ENCODE peak calls at places on chromosomes 6 and 20, in five cellular contexts. P, I, H, O and N are unnamed samples.

GRCh38 chr6:154157082-154157481 is 118.0 kb downstream of the OPRM1 start:
- DNase-seq in P (no peak), I (no peak), H (no peak), O (no peak), N (no peak)

GRCh38 chr6:81204741-81205140 is 547.7 kb downstream of the TENT5A start:
- DNase-seq in P (peak), I (no peak), H (peak), O (no peak), N (no peak)

GRCh38 chr6:20947977-20948376 is 413.7 kb downstream of the CDKAL1 start:
- DNase-seq in P (no peak), I (no peak), H (no peak), O (no peak), N (no peak)

GRCh38 chr6:144675231-144675861 is 390.2 kb downstream of the UTRN start:
- DNase-seq in P (peak), I (no peak), H (peak), O (peak), N (peak)

GRCh38 chr20:46207031-46207549 is 89.0 kb downstream of the CD40 start:
- DNase-seq in P (no peak), I (no peak), H (no peak), O (no peak), N (no peak)

GRCh38 chr20:24465730-24466129 is 3.7 kb upstream of the SYNDIG1 start:
- DNase-seq in P (peak), I (no peak), H (peak), O (peak), N (no peak)

GRCh38 chr20:3340443-3340842 is 67.0 kb downstream of the DNAAF9 start:
- DNase-seq in P (no peak), I (peak), H (peak), O (peak), N (no peak)

GRCh38 chr20:44856847-44857448 is 28.6 kb upstream of the YWHAB start:
- DNase-seq in P (no peak), I (no peak), H (peak), O (no peak), N (no peak)

GRCh38 chr6:13524801-13525508 is 37.6 kb upstream of the GFOD1 start:
- DNase-seq in P (no peak), I (no peak), H (no peak), O (no peak), N (no peak)

GRCh38 chr6:31149827-31150447 is 7.7 kb downstream of the CCHCR1 start:
- DNase-seq in P (no peak), I (no peak), H (no peak), O (no peak), N (no peak)

GRCh38 chr20:51511861-51512619 is 30.5 kb downstream of the NFATC2 start:
- DNase-seq in P (no peak), I (no peak), H (no peak), O (no peak), N (no peak)

GRCh38 chr6:46234156-46234556 is 63.4 kb upstream of the ENPP5 start:
- DNase-seq in P (no peak), I (no peak), H (no peak), O (peak), N (no peak)

GRCh38 chr6:49787176-49787575 is at the start of gene PGK2:
- DNase-seq in P (no peak), I (no peak), H (no peak), O (no peak), N (no peak)

GRCh38 chr20:43739148-43739749 is 12.4 kb upstream of the GTSF1L start:
- DNase-seq in P (no peak), I (no peak), H (no peak), O (no peak), N (no peak)

GRCh38 chr6:1291381-1291780 is 20.5 kb upstream of the FOXQ1 start:
- DNase-seq in P (no peak), I (no peak), H (no peak), O (no peak), N (no peak)

GRCh38 chr20:58741384-58741783 is 48.8 kb downstream of the NPEPL1 start:
- DNase-seq in P (no peak), I (no peak), H (no peak), O (no peak), N (no peak)

DNA sequence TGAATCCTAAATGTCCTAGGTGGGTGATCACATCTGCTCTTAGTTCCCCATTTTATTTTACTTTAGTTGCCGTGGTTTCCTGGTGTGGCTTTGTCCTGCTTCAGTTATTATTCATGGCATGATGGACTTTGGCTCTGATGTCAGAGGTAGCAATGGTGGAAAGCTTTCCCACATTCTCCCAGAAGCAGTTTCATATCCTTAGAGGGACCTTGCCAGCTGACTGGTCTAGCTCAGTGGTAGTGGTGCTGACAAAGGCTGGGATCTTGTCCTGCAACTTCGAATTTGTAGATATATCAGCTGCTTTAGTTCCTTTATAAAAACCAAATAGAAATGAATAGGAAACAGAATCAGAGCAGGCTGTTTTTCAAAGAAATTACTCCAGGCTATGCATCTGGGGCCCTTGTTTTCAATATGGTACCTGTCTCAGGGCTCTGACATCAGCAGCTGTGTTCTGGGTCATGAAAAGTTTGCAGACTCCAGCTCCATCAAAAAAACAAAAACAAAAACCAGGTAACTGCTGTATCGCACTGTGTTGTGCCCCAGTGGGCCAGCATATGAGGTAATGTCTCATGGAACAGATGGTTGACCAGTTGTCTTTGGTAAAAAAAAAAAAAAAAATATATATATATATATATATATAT is 133.7 kb downstream of the PLCB4 start:
- DNase-seq in P (peak), I (no peak), H (no peak), O (no peak), N (no peak)
- H3K27ac ChIP-seq in P (no peak), I (no peak), H (no peak), O (no peak), N (no peak)

GRCh38 chr6:43856005-43856765 is 86.2 kb downstream of the VEGFA start:
- DNase-seq in P (no peak), I (peak), H (peak), O (no peak), N (no peak)
- H3K27ac ChIP-seq in P (no peak), I (no peak), H (peak), O (no peak), N (no peak)

DNA sequence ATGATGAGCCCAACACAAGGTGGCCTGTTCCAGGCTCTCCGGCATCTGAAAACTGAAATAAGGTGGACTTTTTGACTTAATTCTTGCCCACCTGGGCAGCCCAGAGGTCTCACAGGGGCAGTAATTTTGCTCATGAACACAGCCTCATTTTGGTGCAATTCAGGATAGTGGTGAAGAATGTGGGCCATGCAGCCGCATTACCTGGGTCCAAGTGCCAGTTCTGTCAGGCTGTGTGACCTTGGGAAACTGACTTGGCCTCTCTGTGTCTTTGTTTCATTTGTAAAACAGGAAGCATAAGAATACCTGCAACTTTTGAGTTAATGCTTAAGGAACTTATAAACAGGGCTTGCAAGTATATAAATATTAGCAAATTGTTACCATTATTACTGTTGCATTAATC is 5.6 kb downstream of the PREX1 start:
- DNase-seq in P (no peak), I (no peak), H (no peak), O (no peak), N (no peak)
- H3K27ac ChIP-seq in P (no peak), I (no peak), H (no peak), O (no peak), N (no peak)

GRCh38 chr6:9532621-9533557 is 882.0 kb downstream of the TFAP2A start:
- DNase-seq in P (peak), I (no peak), H (no peak), O (no peak), N (no peak)
- H3K27ac ChIP-seq in P (peak), I (no peak), H (no peak), O (no peak), N (peak)